ENCODE peak calls at places on chromosomes 2 and 18, in five cellular contexts. One of them, this sample, is unnamed.

GRCh38 chr2:241702405-241703127 is 727 bp downstream of the ING5 start:
- DNase-seq in HepG2: peak; percentile 85
- DNase-seq in transverse colon: peak; percentile 88
- DNase-seq in tibial nerve: peak; percentile 22
- DNase-seq in A549: peak; percentile 84
- DNase-seq in this sample: peak; percentile 89

GRCh38 chr2:217938038-217938437 is 64.8 kb downstream of the TNS1 start:
- DNase-seq in transverse colon: no peak
- DNase-seq in A549: no peak
- DNase-seq in HepG2: no peak
- DNase-seq in tibial nerve: no peak
- DNase-seq in this sample: peak; percentile 42

GRCh38 chr2:12501469-12502147 is 215.1 kb upstream of the TRIB2 start:
- DNase-seq in HepG2: no peak
- DNase-seq in transverse colon: peak; percentile 34
- DNase-seq in tibial nerve: peak; percentile 15
- DNase-seq in A549: no peak
- DNase-seq in this sample: no peak

GRCh38 chr2:118847447-118848172 is at the start of gene EN1:
- DNase-seq in HepG2: no peak
- DNase-seq in tibial nerve: no peak
- DNase-seq in transverse colon: no peak
- DNase-seq in A549: peak; percentile 56
- DNase-seq in this sample: no peak

GRCh38 chr2:120914839-120915521 is 179.3 kb downstream of the GLI2 start:
- DNase-seq in A549: peak; percentile 90
- DNase-seq in tibial nerve: peak; percentile 73
- DNase-seq in HepG2: peak; percentile 61
- DNase-seq in transverse colon: peak; percentile 56
- DNase-seq in this sample: peak; percentile 88

GRCh38 chr2:238916875-238917590 is 69.1 kb downstream of the TWIST2 start:
- DNase-seq in transverse colon: no peak
- DNase-seq in tibial nerve: no peak
- DNase-seq in A549: no peak
- DNase-seq in HepG2: no peak
- DNase-seq in this sample: peak; percentile 17

GRCh38 chr18:50201476-50201875 is 6.5 kb upstream of the MYO5B start:
- DNase-seq in HepG2: no peak
- DNase-seq in transverse colon: no peak
- DNase-seq in tibial nerve: no peak
- DNase-seq in A549: no peak
- DNase-seq in this sample: no peak

GRCh38 chr2:144630459-144631215 is 110.7 kb upstream of the ZEB2 start:
- DNase-seq in transverse colon: no peak
- DNase-seq in tibial nerve: no peak
- DNase-seq in HepG2: no peak
- DNase-seq in A549: no peak
- DNase-seq in this sample: no peak

GRCh38 chr2:10109311-10109710 is 13.2 kb upstream of the RRM2 start:
- DNase-seq in tibial nerve: no peak
- DNase-seq in transverse colon: no peak
- DNase-seq in A549: no peak
- DNase-seq in HepG2: no peak
- DNase-seq in this sample: no peak

DNA sequence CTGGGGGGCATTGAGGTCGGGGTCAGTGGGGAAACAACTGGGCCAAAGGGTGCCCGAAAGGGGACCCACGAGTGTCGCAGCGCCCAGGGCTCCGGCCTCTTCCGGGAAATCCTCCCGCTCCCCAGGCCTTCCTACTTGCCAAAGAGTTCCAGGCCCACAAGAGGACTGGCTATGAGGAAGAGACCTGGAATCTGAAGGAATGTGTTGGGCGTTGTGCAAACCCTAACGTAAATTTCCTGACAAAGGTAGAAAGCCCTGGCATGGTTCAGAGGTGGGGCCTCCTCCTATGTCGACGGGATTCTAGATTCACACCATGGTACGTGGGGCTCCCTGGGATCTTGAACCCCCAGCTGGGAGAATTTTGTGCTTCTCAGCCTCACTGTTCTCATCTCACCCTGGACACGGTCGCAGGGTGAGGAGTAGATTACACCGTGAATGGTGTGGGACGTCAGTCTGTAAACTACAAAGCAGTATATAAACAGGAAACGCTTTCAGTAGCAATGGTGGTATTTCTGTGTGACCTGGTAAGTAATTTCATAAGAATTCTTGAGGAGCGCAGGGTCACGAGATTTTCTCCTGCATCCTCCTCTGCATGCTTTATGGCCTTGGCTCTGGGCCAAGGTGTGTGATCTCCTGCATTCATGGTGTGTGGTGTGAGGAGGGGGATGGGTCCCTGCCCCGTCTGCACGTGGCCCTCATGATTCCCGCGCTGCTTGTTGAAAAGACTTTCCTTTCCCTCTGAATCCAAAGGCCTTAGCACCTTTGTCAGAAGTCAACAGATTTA is 868 bp downstream of the HSBP1L1 start:
- DNase-seq in transverse colon: peak; percentile 80
- DNase-seq in HepG2: peak; percentile 79
- DNase-seq in A549: peak; percentile 69
- DNase-seq in tibial nerve: no peak
- DNase-seq in this sample: peak; percentile 46
- TF ChIP-seq EP300 in transverse colon: peak; percentile 3
- TF ChIP-seq EP300 in HepG2: no peak
- TF ChIP-seq EP300 in A549: no peak
- TF ChIP-seq EP300 in tibial nerve: no peak
- TF ChIP-seq EP300 in this sample: no peak

DNA sequence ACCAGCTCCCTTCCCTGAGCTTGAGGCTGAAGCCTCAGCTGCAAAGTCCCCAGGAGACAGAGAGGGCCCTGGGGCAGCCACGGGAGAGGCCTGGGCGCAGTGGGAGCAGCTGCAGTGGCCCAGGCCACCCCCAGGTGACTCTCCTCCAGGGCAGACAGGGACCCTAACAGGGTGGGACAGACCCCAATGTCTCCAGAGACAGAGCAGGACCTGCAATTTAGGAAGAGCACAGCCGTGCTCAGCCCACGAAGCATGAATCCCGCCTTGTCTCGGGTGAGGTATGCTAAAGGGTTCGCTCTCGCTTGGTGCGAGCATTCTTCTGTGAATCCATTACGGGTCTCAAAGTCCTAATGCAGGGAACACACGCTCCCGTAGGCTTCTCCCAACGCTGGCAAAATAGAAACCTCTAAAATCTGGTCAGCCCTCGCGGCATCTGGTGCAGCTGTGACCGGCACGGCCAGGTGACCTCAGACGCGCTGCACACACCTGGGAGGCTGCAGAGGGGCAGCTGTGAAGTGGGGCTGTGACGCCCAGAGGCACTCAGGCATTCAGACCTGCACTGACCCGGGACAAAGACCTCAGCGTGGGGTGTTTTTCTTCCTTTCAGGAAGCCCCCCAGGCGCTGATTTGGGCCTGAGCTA is 12.6 kb downstream of the MBP start:
- DNase-seq in A549: no peak
- DNase-seq in HepG2: no peak
- DNase-seq in tibial nerve: no peak
- DNase-seq in transverse colon: no peak
- DNase-seq in this sample: no peak
- TF ChIP-seq POLR2A in A549: no peak
- TF ChIP-seq POLR2A in HepG2: no peak
- TF ChIP-seq POLR2A in tibial nerve: no peak
- TF ChIP-seq POLR2A in transverse colon: no peak
- TF ChIP-seq POLR2A in this sample: no peak

GRCh38 chr2:47072728-47073191 is 82.3 kb downstream of the STPG4 start:
- DNase-seq in HepG2: no peak
- DNase-seq in transverse colon: peak; percentile 53
- DNase-seq in tibial nerve: peak; percentile 40
- DNase-seq in A549: no peak
- DNase-seq in this sample: peak; percentile 56

GRCh38 chr2:47073641-47074040 is 81.5 kb downstream of the STPG4 start:
- DNase-seq in tibial nerve: no peak
- DNase-seq in transverse colon: peak; percentile 67
- DNase-seq in A549: no peak
- DNase-seq in HepG2: no peak
- DNase-seq in this sample: no peak

GRCh38 chr2:47073217-47073616 is 81.9 kb downstream of the STPG4 start:
- DNase-seq in HepG2: no peak
- DNase-seq in transverse colon: no peak
- DNase-seq in tibial nerve: no peak
- DNase-seq in A549: no peak
- DNase-seq in this sample: no peak

GRCh38 chr2:47070920-47071824 is 83.9 kb downstream of the STPG4 start:
- DNase-seq in transverse colon: peak; percentile 77
- DNase-seq in HepG2: peak; percentile 93
- DNase-seq in A549: peak; percentile 52
- DNase-seq in tibial nerve: peak; percentile 84
- DNase-seq in this sample: peak; percentile 61

DNA sequence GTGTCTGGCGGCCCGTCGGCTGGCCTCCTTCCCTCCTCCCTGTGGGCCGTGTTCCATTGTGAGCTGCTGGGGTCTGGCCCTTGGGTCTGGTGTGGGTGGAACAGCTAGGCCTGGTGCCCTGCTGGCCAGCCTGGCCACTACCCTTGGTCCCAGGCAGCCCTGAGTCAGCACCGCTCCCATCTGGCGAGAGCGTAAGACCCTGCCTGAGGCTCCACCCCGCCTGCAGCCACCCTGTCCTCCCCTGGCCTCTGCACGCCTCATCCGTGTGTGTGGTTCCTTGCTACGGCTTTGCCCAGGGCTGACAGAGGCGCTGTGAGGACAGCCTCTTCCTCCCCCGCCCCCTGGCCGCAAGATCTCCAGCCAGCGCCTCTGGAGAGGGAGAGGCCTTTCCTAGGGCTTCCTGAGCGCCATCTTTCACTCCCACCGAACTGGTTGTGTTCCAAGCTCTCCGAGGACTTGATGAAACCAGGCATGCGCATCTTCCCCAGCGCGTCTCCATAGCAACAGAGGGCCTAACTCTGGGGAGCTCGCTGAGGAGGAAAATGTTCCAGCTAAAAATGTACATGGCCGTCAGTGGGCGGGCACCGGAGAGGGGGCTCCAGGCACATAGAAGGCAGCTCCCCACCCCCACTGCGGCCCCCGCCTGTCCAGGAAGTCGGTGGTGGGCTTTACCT is 83.0 kb downstream of the STPG4 start:
- DNase-seq in A549: peak; percentile 46
- DNase-seq in HepG2: no peak
- DNase-seq in transverse colon: peak; percentile 63
- DNase-seq in tibial nerve: peak; percentile 88
- DNase-seq in this sample: peak; percentile 90
- H3K4me1 ChIP-seq in A549: peaks cover 81% of the 10 kb centered on the region
- H3K4me1 ChIP-seq in HepG2: peaks cover 88% of the 10 kb centered on the region
- H3K4me1 ChIP-seq in transverse colon: peaks cover 77% of the 10 kb centered on the region
- H3K4me1 ChIP-seq in tibial nerve: peaks cover 15% of the 10 kb centered on the region
- H3K4me1 ChIP-seq in this sample: peaks cover 39% of the 10 kb centered on the region

GRCh38 chr2:139365189-139365588 is 585.0 kb upstream of the NXPH2 start:
- DNase-seq in HepG2: no peak
- DNase-seq in A549: no peak
- DNase-seq in tibial nerve: no peak
- DNase-seq in transverse colon: no peak
- DNase-seq in this sample: no peak

GRCh38 chr2:139359818-139360217 is 579.6 kb upstream of the NXPH2 start:
- DNase-seq in transverse colon: no peak
- DNase-seq in tibial nerve: no peak
- DNase-seq in A549: no peak
- DNase-seq in HepG2: no peak
- DNase-seq in this sample: no peak

GRCh38 chr2:139360654-139361053 is 580.5 kb upstream of the NXPH2 start:
- DNase-seq in HepG2: no peak
- DNase-seq in transverse colon: peak; percentile 8
- DNase-seq in A549: no peak
- DNase-seq in tibial nerve: no peak
- DNase-seq in this sample: no peak
- TF ChIP-seq EP300 in HepG2: no peak
- TF ChIP-seq EP300 in transverse colon: no peak
- TF ChIP-seq EP300 in A549: no peak
- TF ChIP-seq EP300 in tibial nerve: no peak
- TF ChIP-seq EP300 in this sample: no peak

DNA sequence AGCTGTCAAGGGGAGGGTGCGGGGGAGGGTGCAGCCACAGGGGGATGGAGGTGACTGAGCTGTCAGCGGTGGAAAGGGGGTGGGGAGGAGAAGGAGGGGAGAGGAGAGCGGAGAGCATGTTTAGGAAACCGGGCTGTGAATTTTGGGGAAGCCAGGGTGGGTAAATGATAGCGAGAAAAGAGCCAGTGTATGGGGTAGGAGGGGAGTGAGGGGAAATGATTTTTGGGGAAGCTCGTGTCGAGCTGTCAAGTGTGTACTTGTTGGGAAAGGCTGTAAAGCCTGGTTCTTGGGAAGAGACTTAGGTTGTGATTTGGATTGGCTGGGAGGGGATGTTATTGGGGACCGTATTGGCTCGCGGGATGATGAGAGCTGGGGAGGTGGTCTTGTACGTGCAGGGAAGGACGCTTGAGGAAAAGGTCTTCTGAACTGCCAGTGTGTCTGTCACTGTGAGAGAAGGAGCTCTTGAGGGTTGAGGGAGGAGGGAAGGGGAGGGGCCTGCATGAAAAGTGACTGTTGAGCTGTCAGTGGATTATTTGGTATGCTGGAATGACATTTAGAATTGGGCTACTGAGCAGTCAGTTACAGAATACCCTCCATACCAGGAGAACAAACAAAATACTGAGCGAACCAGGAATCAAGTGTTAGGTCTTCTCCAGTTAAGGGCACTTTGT is 1.0 kb downstream of the UBR3 start:
- DNase-seq in tibial nerve: peak; percentile 33
- DNase-seq in HepG2: peak; percentile 62
- DNase-seq in transverse colon: peak; percentile 41
- DNase-seq in A549: peak; percentile 32
- DNase-seq in this sample: no peak
- TF ChIP-seq POLR2A in tibial nerve: peak; percentile 32
- TF ChIP-seq POLR2A in HepG2: no peak
- TF ChIP-seq POLR2A in transverse colon: no peak
- TF ChIP-seq POLR2A in A549: no peak
- TF ChIP-seq POLR2A in this sample: no peak

GRCh38 chr2:24926220-24926601 is 6.2 kb upstream of the ADCY3 start:
- DNase-seq in HepG2: no peak
- DNase-seq in transverse colon: no peak
- DNase-seq in A549: no peak
- DNase-seq in tibial nerve: no peak
- DNase-seq in this sample: no peak
- H3K4me1 ChIP-seq in HepG2: peaks cover 7% of the 10 kb centered on the region
- H3K4me1 ChIP-seq in transverse colon: peaks cover 10% of the 10 kb centered on the region
- H3K4me1 ChIP-seq in A549: peaks cover 2% of the 10 kb centered on the region
- H3K4me1 ChIP-seq in tibial nerve: no peaks in the 10 kb centered on the region
- H3K4me1 ChIP-seq in this sample: peaks cover 2% of the 10 kb centered on the region